ENCODE peak calls at places on chromosomes 11 and 22, in nine cellular contexts. F is GM12891, K is iPS-NIHi11, G is GOT3, H is right lobe of liver, S is stomach, O is skeletal muscle cell, I is Right ventricle myocardium superior, Z is tibial nerve. D is an unnamed sample.

GRCh38 chr11:60130496-60130895 is 42.0 kb downstream of the MS4A2 start:
- DNase-seq in F (no peak), K (peak), G (no peak), H (no peak), S (no peak), O (no peak), I (no peak), Z (no peak), D (no peak)

GRCh38 chr22:41009222-41009948 is 58.2 kb downstream of the RBX1 start:
- DNase-seq in F (no peak), K (no peak), G (no peak), H (no peak), S (no peak), O (peak), I (no peak), Z (no peak), D (no peak)

GRCh38 chr22:21946262-21946925 is 6.3 kb downstream of the PPM1F start:
- DNase-seq in F (no peak), K (no peak), G (no peak), H (no peak), S (no peak), O (no peak), I (no peak), Z (no peak), D (no peak)

GRCh38 chr11:97610000-97610399 is 1220.2 kb downstream of the JRKL start:
- DNase-seq in F (no peak), K (no peak), G (no peak), H (no peak), S (no peak), O (no peak), I (no peak), Z (no peak), D (no peak)

GRCh38 chr11:2381494-2382128 is 4.5 kb downstream of the CD81 start:
- DNase-seq in F (no peak), K (no peak), G (no peak), H (peak), S (no peak), O (no peak), I (peak), Z (no peak), D (no peak)

GRCh38 chr11:1854132-1854948 is 1.5 kb downstream of the LSP1 start:
- DNase-seq in F (peak), K (no peak), G (no peak), H (no peak), S (no peak), O (no peak), I (no peak), Z (no peak), D (no peak)

GRCh38 chr11:67113231-67113721 is 5.8 kb upstream of the KDM2A start:
- DNase-seq in F (peak), K (no peak), G (no peak), H (no peak), S (no peak), O (no peak), I (no peak), Z (no peak), D (no peak)

GRCh38 chr11:94925422-94926270 is 47.7 kb downstream of the CWC15 start:
- DNase-seq in F (no peak), K (no peak), G (no peak), H (no peak), S (no peak), O (no peak), I (no peak), Z (no peak), D (no peak)

GRCh38 chr22:28408702-28409101 is 270.9 kb downstream of the TTC28 start:
- DNase-seq in F (no peak), K (no peak), G (no peak), H (no peak), S (no peak), O (no peak), I (no peak), Z (no peak), D (no peak)

GRCh38 chr11:63505857-63506528 is at the start of gene LGALS12:
- DNase-seq in F (no peak), K (no peak), G (no peak), H (peak), S (no peak), O (no peak), I (peak), Z (no peak), D (no peak)

GRCh38 chr11:56531856-56532255 is 11.2 kb downstream of the OR5M11 start:
- DNase-seq in F (no peak), K (no peak), G (no peak), H (no peak), S (no peak), O (no peak), I (no peak), Z (no peak), D (no peak)

GRCh38 chr22:40534379-40535188 is 101.9 kb downstream of the MRTFA start:
- DNase-seq in F (no peak), K (no peak), G (no peak), H (no peak), S (no peak), O (no peak), I (no peak), Z (no peak), D (peak)

GRCh38 chr11:104968365-104968855 is at the start of gene CASP4:
- DNase-seq in F (no peak), K (no peak), G (no peak), H (no peak), S (no peak), O (peak), I (no peak), Z (peak), D (peak)

GRCh38 chr11:10607462-10607861 is 39.0 kb upstream of the LYVE1 start:
- DNase-seq in F (no peak), K (no peak), G (no peak), H (no peak), S (no peak), O (no peak), I (no peak), Z (no peak), D (no peak)